ENCODE peak calls at places on chromosomes 1 and 21, in eight cellular contexts. F is bronchial epithelial cell; D is stimulated activated CD8-positive, alpha-beta memory T cell treated with anti-CD3 and anti-CD28 coated beads, Interleukin-7, amount 100 ng/mL, for 1 hour; N is DND-41; O is epithelial cell of prostate; J is aorta; R is activated naive CD8-positive, alpha-beta T cell treated with anti-CD3 and anti-CD28 coated beads for 36 hours; U is activated T-helper 1 cell treated with Interleukin-2 at 50 U/mL for 16 hours. L is an unnamed sample.

GRCh38 chr1:1891349-1892078 is 627 bp upstream of the GNB1 start:
- DNase-seq in F (no peak), D (peak), N (peak), O (no peak), J (peak), R (peak), U (peak), L (peak)

GRCh38 chr1:83508485-83509151 is 490.3 kb downstream of the TTLL7 start:
- DNase-seq in F (peak), D (no peak), N (peak), O (no peak), J (no peak), R (peak), U (peak), L (peak)

GRCh38 chr1:207811920-207812720 is 60.3 kb downstream of the CD46 start:
- DNase-seq in F (no peak), D (no peak), N (no peak), O (no peak), J (no peak), R (no peak), U (no peak), L (no peak)

GRCh38 chr1:75908717-75909152 is 23.5 kb downstream of the ASB17 start:
- DNase-seq in F (peak), D (no peak), N (no peak), O (no peak), J (no peak), R (no peak), U (no peak), L (peak)

GRCh38 chr21:44526096-44526997 is 13.6 kb downstream of the KRTAP10-1 start:
- DNase-seq in F (no peak), D (no peak), N (no peak), O (no peak), J (peak), R (no peak), U (no peak), L (no peak)

GRCh38 chr1:91591175-91591968 is 90.7 kb downstream of the CDC7 start:
- DNase-seq in F (no peak), D (no peak), N (peak), O (no peak), J (no peak), R (no peak), U (no peak), L (no peak)

GRCh38 chr21:44513389-44514217 is 26.4 kb downstream of the KRTAP10-1 start:
- DNase-seq in F (no peak), D (no peak), N (no peak), O (no peak), J (no peak), R (no peak), U (no peak), L (no peak)

GRCh38 chr1:7536891-7537591 is 234.1 kb upstream of the VAMP3 start:
- DNase-seq in F (no peak), D (no peak), N (no peak), O (no peak), J (peak), R (no peak), U (no peak), L (no peak)

GRCh38 chr1:221274373-221274772 is 395.1 kb downstream of the HLX start:
- DNase-seq in F (no peak), D (no peak), N (no peak), O (no peak), J (no peak), R (no peak), U (no peak), L (no peak)